ENCODE peak calls at places on chromosomes 5 and 9, in nine cellular contexts. D, Q, G, B, J, T, M, C and Y are unnamed samples.

GRCh38 chr5:153222956-153223355 is 267.5 kb upstream of the GRIA1 start:
- DNase-seq in D (no peak), Q (no peak), G (no peak), B (no peak), J (no peak), T (no peak), M (no peak), C (no peak), Y (no peak)

GRCh38 chr9:137986268-137987099 is 108.9 kb downstream of the CACNA1B start:
- DNase-seq in D (peak), Q (peak), G (no peak), B (peak), J (no peak), T (no peak), M (no peak), C (no peak), Y (no peak)

GRCh38 chr5:145056805-145057204 is 778.3 kb downstream of the PRELID2 start:
- DNase-seq in D (no peak), Q (no peak), G (peak), B (no peak), J (no peak), T (no peak), M (no peak), C (peak), Y (peak)

GRCh38 chr9:13896922-13897835 is 416.8 kb downstream of the NFIB start:
- DNase-seq in D (no peak), Q (no peak), G (no peak), B (no peak), J (no peak), T (no peak), M (no peak), C (no peak), Y (no peak)

GRCh38 chr5:177355868-177356168 is 1.9 kb upstream of the RGS14 start:
- DNase-seq in D (no peak), Q (no peak), G (no peak), B (no peak), J (no peak), T (no peak), M (peak), C (no peak), Y (no peak)

GRCh38 chr9:13568446-13568845 is 289.0 kb upstream of the MPDZ start:
- DNase-seq in D (no peak), Q (no peak), G (no peak), B (no peak), J (no peak), T (no peak), M (no peak), C (no peak), Y (no peak)

GRCh38 chr5:88683506-88684135 is 199.4 kb downstream of the MEF2C start:
- DNase-seq in D (peak), Q (no peak), G (no peak), B (no peak), J (no peak), T (peak), M (peak), C (no peak), Y (no peak)

GRCh38 chr5:43007911-43008368 is 32.2 kb downstream of the ANXA2R start:
- DNase-seq in D (peak), Q (peak), G (no peak), B (peak), J (peak), T (peak), M (peak), C (peak), Y (peak)

GRCh38 chr9:28882528-28882927 is 1309.2 kb upstream of the C9orf72 start:
- DNase-seq in D (no peak), Q (no peak), G (no peak), B (no peak), J (no peak), T (no peak), M (no peak), C (no peak), Y (no peak)

GRCh38 chr5:125673359-125673950 is 749.8 kb upstream of the GRAMD2B start:
- DNase-seq in D (no peak), Q (no peak), G (no peak), B (no peak), J (no peak), T (no peak), M (no peak), C (no peak), Y (no peak)

GRCh38 chr5:1704266-1704665 is 95.4 kb downstream of the MRPL36 start:
- DNase-seq in D (peak), Q (no peak), G (no peak), B (no peak), J (no peak), T (no peak), M (no peak), C (no peak), Y (no peak)

GRCh38 chr5:179816401-179817070 is 4.2 kb upstream of the SQSTM1 start:
- DNase-seq in D (no peak), Q (no peak), G (no peak), B (peak), J (peak), T (no peak), M (no peak), C (no peak), Y (no peak)

GRCh38 chr5:150694638-150695037 is 6.2 kb downstream of the RBM22 start:
- DNase-seq in D (no peak), Q (no peak), G (no peak), B (no peak), J (no peak), T (no peak), M (no peak), C (peak), Y (no peak)

GRCh38 chr5:98954392-98955028 is 25.7 kb upstream of the CHD1 start:
- DNase-seq in D (no peak), Q (no peak), G (no peak), B (no peak), J (no peak), T (no peak), M (no peak), C (no peak), Y (no peak)

GRCh38 chr5:141680751-141681201 is 1.3 kb downstream of the ARAP3 start:
- DNase-seq in D (no peak), Q (no peak), G (no peak), B (no peak), J (peak), T (no peak), M (peak), C (peak), Y (no peak)

GRCh38 chr5:80825780-80826460 is 134.2 kb upstream of the RASGRF2 start:
- DNase-seq in D (no peak), Q (no peak), G (no peak), B (no peak), J (no peak), T (no peak), M (no peak), C (no peak), Y (no peak)

GRCh38 chr9:126395439-126396212 is 69.0 kb downstream of the MVB12B start:
- DNase-seq in D (no peak), Q (no peak), G (no peak), B (no peak), J (no peak), T (no peak), M (no peak), C (peak), Y (peak)

GRCh38 chr9:105157178-105157583 is 87.3 kb upstream of the SLC44A1 start:
- DNase-seq in D (no peak), Q (peak), G (peak), B (peak), J (peak), T (peak), M (peak), C (peak), Y (peak)

GRCh38 chr9:127263664-127264063 is 910 bp upstream of the GARNL3 start:
- DNase-seq in D (no peak), Q (no peak), G (no peak), B (no peak), J (no peak), T (no peak), M (no peak), C (peak), Y (no peak)

GRCh38 chr5:65247594-65247993 is 234.1 kb downstream of the ADAMTS6 start:
- DNase-seq in D (no peak), Q (no peak), G (no peak), B (no peak), J (no peak), T (no peak), M (no peak), C (no peak), Y (no peak)

DNA sequence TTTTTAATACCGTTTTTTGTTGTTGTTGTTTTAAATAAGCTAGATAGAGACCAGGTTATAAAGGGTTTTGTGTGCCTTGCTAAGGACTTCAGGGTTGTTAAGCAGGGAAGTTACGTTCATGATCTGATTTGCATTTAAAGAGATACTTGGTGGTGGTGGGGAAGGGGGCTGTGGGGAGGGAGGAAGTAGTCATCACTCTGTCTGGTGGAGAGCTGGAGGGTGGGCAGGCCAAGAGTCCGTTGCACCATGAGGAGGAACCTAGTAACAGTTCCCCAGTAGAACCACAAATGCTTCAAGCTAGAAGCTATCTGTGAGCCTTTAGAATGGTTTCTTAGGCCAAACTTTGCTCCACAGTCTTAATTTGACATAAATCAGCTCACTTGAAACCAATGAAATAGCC is 18.7 kb upstream of the ROPN1L start:
- DNase-seq in D (no peak), Q (no peak), G (no peak), B (no peak), J (no peak), T (no peak), M (peak), C (no peak), Y (no peak)
- TF ChIP-seq POLR2A in D (no peak), Q (no peak), G (no peak), B (no peak), J (no peak), T (no peak), M (no peak), C (no peak), Y (no peak)

DNA sequence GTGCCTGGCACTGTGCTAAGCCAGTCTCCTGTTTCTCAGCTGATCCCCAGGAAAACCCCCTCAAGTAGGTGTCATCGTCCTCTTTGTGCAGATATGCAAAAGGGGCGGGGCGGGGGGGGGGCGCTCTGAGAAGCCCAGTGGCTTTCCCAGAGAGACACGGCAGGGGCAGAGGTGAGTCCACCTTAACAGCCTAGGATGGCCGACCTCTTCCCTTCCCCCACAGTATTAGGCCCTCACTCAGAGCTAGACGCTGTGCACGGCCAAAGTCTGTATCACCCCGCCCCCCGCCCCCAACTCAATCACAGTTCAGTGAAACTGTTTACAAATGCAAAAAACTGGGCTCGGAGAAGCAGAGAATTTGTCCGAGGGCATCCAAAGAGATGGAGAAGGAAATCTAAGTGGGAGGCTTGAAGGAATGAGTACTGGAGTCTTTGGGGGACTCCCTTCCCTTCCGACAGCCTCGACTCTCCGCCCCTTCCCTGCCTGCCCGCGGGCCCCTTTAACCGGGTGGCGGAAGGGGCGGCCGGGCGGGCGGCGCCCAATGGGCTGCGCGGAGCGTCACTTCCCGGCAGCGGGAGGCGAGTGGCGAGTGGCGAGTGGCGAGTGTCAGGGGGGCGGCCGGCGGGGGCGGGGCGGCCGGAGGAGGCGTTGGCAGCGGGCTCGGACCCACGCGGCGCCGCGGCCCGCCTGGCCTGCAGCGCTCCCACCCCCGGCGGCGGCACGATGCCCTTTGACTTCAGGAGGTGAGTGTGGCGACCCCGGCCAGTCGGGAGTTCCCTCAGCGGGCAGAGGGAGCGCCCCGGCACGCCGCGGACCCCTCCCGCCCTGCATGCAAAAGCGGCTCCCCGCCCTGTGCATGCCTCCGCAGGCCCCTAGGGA is at the start of gene ERGIC1:
- DNase-seq in D (peak), Q (peak), G (peak), B (peak), J (peak), T (peak), M (peak), C (peak), Y (peak)
- TF ChIP-seq POLR2A in D (peak), Q (peak), G (peak), B (peak), J (peak), T (peak), M (peak), C (peak), Y (peak)

GRCh38 chr9:98191615-98192502 is 578 bp downstream of the CORO2A start:
- DNase-seq in D (peak), Q (no peak), G (peak), B (peak), J (no peak), T (no peak), M (peak), C (no peak), Y (no peak)

GRCh38 chr9:98190757-98191105 is 1.7 kb downstream of the CORO2A start:
- DNase-seq in D (no peak), Q (no peak), G (no peak), B (no peak), J (no peak), T (no peak), M (no peak), C (no peak), Y (no peak)

GRCh38 chr9:98191210-98191609 is 1.2 kb downstream of the CORO2A start:
- DNase-seq in D (no peak), Q (no peak), G (no peak), B (no peak), J (no peak), T (no peak), M (no peak), C (no peak), Y (no peak)

GRCh38 chr9:98193336-98193944 is 1.0 kb upstream of the CORO2A start:
- DNase-seq in D (no peak), Q (no peak), G (no peak), B (no peak), J (no peak), T (no peak), M (no peak), C (no peak), Y (no peak)

DNA sequence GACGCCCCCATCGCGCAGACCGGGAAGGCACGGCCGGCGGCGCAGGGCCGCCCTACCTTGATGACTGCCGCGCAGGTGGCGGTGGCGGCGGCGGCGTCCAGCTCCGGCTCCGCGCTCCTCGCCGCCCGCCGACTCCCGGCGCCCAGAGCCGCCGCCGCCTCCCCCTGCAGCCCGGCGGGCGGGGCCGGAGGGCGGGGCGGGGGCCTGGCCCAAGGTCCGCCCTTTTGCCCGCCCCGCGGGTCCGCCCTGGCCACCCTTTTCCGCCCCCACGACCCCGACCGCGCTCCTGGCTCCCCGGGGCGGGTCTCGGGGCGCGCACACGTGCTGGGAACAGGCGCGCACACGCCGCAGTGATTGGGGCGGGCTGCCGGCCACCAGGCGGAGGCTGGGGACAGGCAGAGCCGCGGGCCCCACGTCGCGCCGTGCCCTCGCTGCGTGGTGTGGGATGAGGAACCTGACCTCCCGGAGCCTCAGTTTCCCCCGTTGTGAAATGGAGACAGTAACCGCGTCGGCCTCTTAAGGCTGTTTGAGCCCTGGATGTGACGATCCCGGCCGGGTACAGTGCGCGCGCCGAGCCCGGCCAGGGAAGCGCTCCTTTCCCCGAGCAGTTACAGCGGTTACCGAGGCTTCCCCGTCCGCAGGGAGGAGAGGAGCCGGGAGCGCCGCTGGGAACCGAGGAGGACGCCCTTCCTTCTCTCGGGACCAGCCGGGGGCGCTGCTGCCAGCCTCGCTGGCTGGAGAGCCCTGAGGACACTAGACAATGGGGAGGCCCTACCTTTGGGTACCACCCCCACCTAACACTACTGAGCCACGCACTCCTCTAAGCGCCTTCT is at the start of gene CORO2A:
- DNase-seq in D (peak), Q (peak), G (peak), B (peak), J (peak), T (peak), M (peak), C (peak), Y (peak)
- TF ChIP-seq POLR2A in D (no peak), Q (no peak), G (no peak), B (no peak), J (peak), T (peak), M (no peak), C (no peak), Y (peak)

GRCh38 chr5:120910610-120911009 is 446.5 kb downstream of the PRR16 start:
- DNase-seq in D (no peak), Q (no peak), G (no peak), B (no peak), J (no peak), T (no peak), M (no peak), C (no peak), Y (no peak)

GRCh38 chr5:120919017-120919416 is 454.9 kb downstream of the PRR16 start:
- DNase-seq in D (no peak), Q (no peak), G (no peak), B (no peak), J (no peak), T (no peak), M (peak), C (no peak), Y (no peak)

DNA sequence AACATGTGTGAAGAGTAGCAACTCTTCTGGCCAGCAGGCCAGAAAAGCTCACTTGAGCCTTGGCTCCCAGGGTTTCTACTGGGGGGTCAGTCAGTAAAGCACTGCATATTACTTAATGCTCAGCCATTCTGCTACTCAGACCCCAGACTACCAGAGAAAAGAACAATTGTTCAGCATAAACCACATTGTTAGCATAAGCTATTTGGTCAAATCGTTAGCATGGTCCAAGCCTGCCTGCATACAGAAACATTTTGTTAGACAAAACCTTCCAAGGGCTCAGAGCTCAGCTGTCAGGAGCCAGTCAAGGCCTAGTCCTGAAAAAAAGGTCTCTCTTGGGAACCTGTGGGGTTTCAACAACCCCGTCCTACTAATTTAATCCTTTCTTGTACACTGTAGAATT is 449.3 kb downstream of the PRR16 start:
- DNase-seq in D (no peak), Q (no peak), G (no peak), B (no peak), J (no peak), T (no peak), M (no peak), C (no peak), Y (no peak)
- TF ChIP-seq POLR2A in D (no peak), Q (no peak), G (no peak), B (no peak), J (no peak), T (no peak), M (no peak), C (no peak), Y (no peak)

GRCh38 chr5:96843140-96843539 is 33.2 kb upstream of the ERAP2 start:
- DNase-seq in D (no peak), Q (no peak), G (no peak), B (no peak), J (no peak), T (no peak), M (no peak), C (no peak), Y (no peak)
- TF ChIP-seq POLR2A in D (no peak), Q (no peak), G (no peak), B (no peak), J (no peak), T (no peak), M (no peak), C (no peak), Y (no peak)

DNA sequence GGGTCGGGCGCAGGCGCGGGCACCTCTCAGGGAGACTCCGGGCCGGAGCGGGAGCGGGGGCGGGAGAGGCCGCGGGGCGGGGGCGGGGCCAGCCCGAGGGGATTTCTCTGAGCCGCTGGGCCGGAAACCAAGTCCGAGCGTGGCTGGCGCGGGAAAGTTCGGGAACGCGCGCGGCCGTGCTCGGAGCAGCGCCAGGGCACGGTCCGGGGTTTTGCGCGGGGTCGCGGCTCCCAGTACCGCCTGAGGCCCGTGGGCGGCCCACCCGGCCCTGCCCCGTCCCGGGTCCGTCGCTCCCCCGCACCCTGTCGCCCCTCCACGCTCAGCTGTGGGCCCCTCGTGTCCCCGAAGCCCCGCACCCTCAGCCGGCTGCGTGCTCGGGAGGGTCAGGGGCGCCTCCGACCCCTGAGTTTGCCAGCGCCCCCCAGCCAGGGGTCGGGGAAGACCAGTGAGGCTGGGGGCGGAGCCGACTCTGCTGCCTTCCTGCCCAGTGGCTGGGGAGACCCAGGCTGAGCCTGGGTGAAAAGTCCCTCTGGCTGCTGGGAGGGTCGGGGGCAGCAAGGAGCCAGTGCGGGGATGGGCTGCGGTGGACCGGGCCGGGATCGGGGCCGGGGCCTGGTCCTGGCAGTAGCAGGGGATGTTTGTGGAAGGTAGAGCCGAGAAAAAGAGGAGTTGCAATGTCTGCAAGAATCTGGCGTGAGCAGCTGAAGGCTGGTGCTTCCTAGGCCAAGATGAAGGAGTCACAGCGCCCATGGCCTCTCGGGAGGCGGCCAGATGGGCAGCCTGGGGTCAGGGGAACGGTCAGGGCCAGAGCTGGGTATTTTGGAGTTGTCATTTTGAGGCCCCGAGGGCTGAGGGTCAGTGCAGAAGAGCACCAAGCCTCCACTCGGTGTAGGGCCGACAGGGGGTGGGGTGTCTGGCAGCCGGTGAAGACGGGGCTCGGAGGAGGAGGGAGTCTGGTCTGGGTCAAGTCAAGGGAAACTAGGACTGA is 588 bp downstream of the TRAF2 start:
- DNase-seq in D (no peak), Q (peak), G (peak), B (no peak), J (no peak), T (no peak), M (peak), C (peak), Y (peak)
- TF ChIP-seq POLR2A in D (no peak), Q (no peak), G (peak), B (no peak), J (no peak), T (no peak), M (no peak), C (no peak), Y (peak)